ENCODE peak calls at places on chromosomes 7 and 10, in nine cellular contexts. One of them, this sample, is unnamed.

GRCh38 chr7:151167197-151167911 is at the start of gene GBX1:
- DNase-seq in astrocyte: peak; percentile 7
- DNase-seq in stomach: peak; percentile 20
- DNase-seq in T1000: no peak
- DNase-seq in ascending aorta: no peak
- DNase-seq in activated CD8-positive, alpha-beta memory T cell treated with anti-CD3 and anti-CD28 coated beads, Interleukin-2, amount 50 U/mL, for 48 hours: peak; percentile 56
- DNase-seq in germinal center: peak; percentile 37
- DNase-seq in stimulated activated CD4-positive, alpha-beta T cell treated with anti-CD3 and anti-CD28 coated beads, Interleukin-2, amount 100 ng/mL, for 48 hours: no peak
- DNase-seq in stimulated activated CD8-positive, alpha-beta memory T cell treated with anti-CD3 and anti-CD28 coated beads, Interleukin-4, amount 100 ng/mL, for 24 hours: no peak
- DNase-seq in this sample: no peak

GRCh38 chr7:149154021-149154420 is 6.8 kb downstream of the ZNF398 start:
- DNase-seq in T1000: no peak
- DNase-seq in activated CD8-positive, alpha-beta memory T cell treated with anti-CD3 and anti-CD28 coated beads, Interleukin-2, amount 50 U/mL, for 48 hours: no peak
- DNase-seq in stimulated activated CD8-positive, alpha-beta memory T cell treated with anti-CD3 and anti-CD28 coated beads, Interleukin-4, amount 100 ng/mL, for 24 hours: no peak
- DNase-seq in ascending aorta: no peak
- DNase-seq in astrocyte: no peak
- DNase-seq in stimulated activated CD4-positive, alpha-beta T cell treated with anti-CD3 and anti-CD28 coated beads, Interleukin-2, amount 100 ng/mL, for 48 hours: no peak
- DNase-seq in stomach: no peak
- DNase-seq in germinal center: no peak
- DNase-seq in this sample: no peak

GRCh38 chr10:13382759-13383753 is 35.0 kb upstream of the SEPHS1 start:
- DNase-seq in germinal center: no peak
- DNase-seq in activated CD8-positive, alpha-beta memory T cell treated with anti-CD3 and anti-CD28 coated beads, Interleukin-2, amount 50 U/mL, for 48 hours: no peak
- DNase-seq in T1000: no peak
- DNase-seq in stomach: peak; percentile 82
- DNase-seq in ascending aorta: no peak
- DNase-seq in stimulated activated CD4-positive, alpha-beta T cell treated with anti-CD3 and anti-CD28 coated beads, Interleukin-2, amount 100 ng/mL, for 48 hours: no peak
- DNase-seq in astrocyte: no peak
- DNase-seq in stimulated activated CD8-positive, alpha-beta memory T cell treated with anti-CD3 and anti-CD28 coated beads, Interleukin-4, amount 100 ng/mL, for 24 hours: no peak
- DNase-seq in this sample: no peak

GRCh38 chr7:153381275-153382119 is 621.9 kb downstream of the ACTR3B start:
- DNase-seq in germinal center: no peak
- DNase-seq in activated CD8-positive, alpha-beta memory T cell treated with anti-CD3 and anti-CD28 coated beads, Interleukin-2, amount 50 U/mL, for 48 hours: peak; percentile 57
- DNase-seq in T1000: no peak
- DNase-seq in stimulated activated CD8-positive, alpha-beta memory T cell treated with anti-CD3 and anti-CD28 coated beads, Interleukin-4, amount 100 ng/mL, for 24 hours: no peak
- DNase-seq in stimulated activated CD4-positive, alpha-beta T cell treated with anti-CD3 and anti-CD28 coated beads, Interleukin-2, amount 100 ng/mL, for 48 hours: peak; percentile 2
- DNase-seq in astrocyte: no peak
- DNase-seq in ascending aorta: no peak
- DNase-seq in stomach: peak; percentile 36
- DNase-seq in this sample: peak; percentile 54

GRCh38 chr10:107427021-107427420 is 262.5 kb upstream of the SORCS1 start:
- DNase-seq in ascending aorta: no peak
- DNase-seq in activated CD8-positive, alpha-beta memory T cell treated with anti-CD3 and anti-CD28 coated beads, Interleukin-2, amount 50 U/mL, for 48 hours: no peak
- DNase-seq in stimulated activated CD4-positive, alpha-beta T cell treated with anti-CD3 and anti-CD28 coated beads, Interleukin-2, amount 100 ng/mL, for 48 hours: no peak
- DNase-seq in stimulated activated CD8-positive, alpha-beta memory T cell treated with anti-CD3 and anti-CD28 coated beads, Interleukin-4, amount 100 ng/mL, for 24 hours: no peak
- DNase-seq in T1000: no peak
- DNase-seq in germinal center: no peak
- DNase-seq in stomach: no peak
- DNase-seq in astrocyte: no peak
- DNase-seq in this sample: no peak

GRCh38 chr10:125779403-125780327 is 4.0 kb upstream of the MMP21 start:
- DNase-seq in stimulated activated CD4-positive, alpha-beta T cell treated with anti-CD3 and anti-CD28 coated beads, Interleukin-2, amount 100 ng/mL, for 48 hours: no peak
- DNase-seq in germinal center: no peak
- DNase-seq in T1000: no peak
- DNase-seq in ascending aorta: no peak
- DNase-seq in astrocyte: no peak
- DNase-seq in stimulated activated CD8-positive, alpha-beta memory T cell treated with anti-CD3 and anti-CD28 coated beads, Interleukin-4, amount 100 ng/mL, for 24 hours: no peak
- DNase-seq in activated CD8-positive, alpha-beta memory T cell treated with anti-CD3 and anti-CD28 coated beads, Interleukin-2, amount 50 U/mL, for 48 hours: peak; percentile 32
- DNase-seq in stomach: no peak
- DNase-seq in this sample: no peak

GRCh38 chr10:83142074-83142563 is 997.2 kb upstream of the GHITM start:
- DNase-seq in stomach: no peak
- DNase-seq in stimulated activated CD4-positive, alpha-beta T cell treated with anti-CD3 and anti-CD28 coated beads, Interleukin-2, amount 100 ng/mL, for 48 hours: no peak
- DNase-seq in germinal center: no peak
- DNase-seq in astrocyte: no peak
- DNase-seq in T1000: no peak
- DNase-seq in ascending aorta: no peak
- DNase-seq in activated CD8-positive, alpha-beta memory T cell treated with anti-CD3 and anti-CD28 coated beads, Interleukin-2, amount 50 U/mL, for 48 hours: no peak
- DNase-seq in stimulated activated CD8-positive, alpha-beta memory T cell treated with anti-CD3 and anti-CD28 coated beads, Interleukin-4, amount 100 ng/mL, for 24 hours: no peak
- DNase-seq in this sample: no peak

GRCh38 chr10:117175901-117176534 is 21.3 kb upstream of the KCNK18 start:
- DNase-seq in stomach: peak; percentile 80
- DNase-seq in astrocyte: peak; percentile 35
- DNase-seq in stimulated activated CD8-positive, alpha-beta memory T cell treated with anti-CD3 and anti-CD28 coated beads, Interleukin-4, amount 100 ng/mL, for 24 hours: peak; percentile 62
- DNase-seq in germinal center: peak; percentile 70
- DNase-seq in T1000: peak; percentile 42
- DNase-seq in stimulated activated CD4-positive, alpha-beta T cell treated with anti-CD3 and anti-CD28 coated beads, Interleukin-2, amount 100 ng/mL, for 48 hours: peak; percentile 75
- DNase-seq in ascending aorta: no peak
- DNase-seq in activated CD8-positive, alpha-beta memory T cell treated with anti-CD3 and anti-CD28 coated beads, Interleukin-2, amount 50 U/mL, for 48 hours: peak; percentile 88
- DNase-seq in this sample: peak; percentile 74

GRCh38 chr7:134752006-134752760 is 27.3 kb upstream of the CALD1 start:
- DNase-seq in stomach: no peak
- DNase-seq in stimulated activated CD8-positive, alpha-beta memory T cell treated with anti-CD3 and anti-CD28 coated beads, Interleukin-4, amount 100 ng/mL, for 24 hours: no peak
- DNase-seq in stimulated activated CD4-positive, alpha-beta T cell treated with anti-CD3 and anti-CD28 coated beads, Interleukin-2, amount 100 ng/mL, for 48 hours: no peak
- DNase-seq in ascending aorta: no peak
- DNase-seq in germinal center: no peak
- DNase-seq in astrocyte: peak; percentile 64
- DNase-seq in T1000: no peak
- DNase-seq in activated CD8-positive, alpha-beta memory T cell treated with anti-CD3 and anti-CD28 coated beads, Interleukin-2, amount 50 U/mL, for 48 hours: no peak
- DNase-seq in this sample: no peak

GRCh38 chr7:151387161-151388006 is 22.5 kb downstream of the WDR86 start:
- DNase-seq in activated CD8-positive, alpha-beta memory T cell treated with anti-CD3 and anti-CD28 coated beads, Interleukin-2, amount 50 U/mL, for 48 hours: no peak
- DNase-seq in ascending aorta: no peak
- DNase-seq in astrocyte: no peak
- DNase-seq in stimulated activated CD8-positive, alpha-beta memory T cell treated with anti-CD3 and anti-CD28 coated beads, Interleukin-4, amount 100 ng/mL, for 24 hours: no peak
- DNase-seq in T1000: no peak
- DNase-seq in germinal center: no peak
- DNase-seq in stomach: no peak
- DNase-seq in stimulated activated CD4-positive, alpha-beta T cell treated with anti-CD3 and anti-CD28 coated beads, Interleukin-2, amount 100 ng/mL, for 48 hours: no peak
- DNase-seq in this sample: no peak

GRCh38 chr7:152464312-152465117 is 28.7 kb upstream of the KMT2C start:
- DNase-seq in T1000: peak; percentile 77
- DNase-seq in germinal center: peak; percentile 79
- DNase-seq in stimulated activated CD8-positive, alpha-beta memory T cell treated with anti-CD3 and anti-CD28 coated beads, Interleukin-4, amount 100 ng/mL, for 24 hours: peak; percentile 66
- DNase-seq in activated CD8-positive, alpha-beta memory T cell treated with anti-CD3 and anti-CD28 coated beads, Interleukin-2, amount 50 U/mL, for 48 hours: peak; percentile 90
- DNase-seq in ascending aorta: no peak
- DNase-seq in stomach: peak; percentile 76
- DNase-seq in stimulated activated CD4-positive, alpha-beta T cell treated with anti-CD3 and anti-CD28 coated beads, Interleukin-2, amount 100 ng/mL, for 48 hours: peak; percentile 73
- DNase-seq in astrocyte: peak; percentile 69
- DNase-seq in this sample: peak; percentile 82

GRCh38 chr7:46393142-46393541 is 472.1 kb upstream of the IGFBP3 start:
- DNase-seq in activated CD8-positive, alpha-beta memory T cell treated with anti-CD3 and anti-CD28 coated beads, Interleukin-2, amount 50 U/mL, for 48 hours: no peak
- DNase-seq in stimulated activated CD4-positive, alpha-beta T cell treated with anti-CD3 and anti-CD28 coated beads, Interleukin-2, amount 100 ng/mL, for 48 hours: no peak
- DNase-seq in germinal center: no peak
- DNase-seq in stimulated activated CD8-positive, alpha-beta memory T cell treated with anti-CD3 and anti-CD28 coated beads, Interleukin-4, amount 100 ng/mL, for 24 hours: no peak
- DNase-seq in astrocyte: no peak
- DNase-seq in ascending aorta: no peak
- DNase-seq in stomach: no peak
- DNase-seq in T1000: no peak
- DNase-seq in this sample: no peak

GRCh38 chr10:117272195-117273076 is 31.5 kb downstream of the SLC18A2 start:
- DNase-seq in ascending aorta: no peak
- DNase-seq in stimulated activated CD8-positive, alpha-beta memory T cell treated with anti-CD3 and anti-CD28 coated beads, Interleukin-4, amount 100 ng/mL, for 24 hours: no peak
- DNase-seq in germinal center: no peak
- DNase-seq in stomach: no peak
- DNase-seq in astrocyte: no peak
- DNase-seq in stimulated activated CD4-positive, alpha-beta T cell treated with anti-CD3 and anti-CD28 coated beads, Interleukin-2, amount 100 ng/mL, for 48 hours: no peak
- DNase-seq in T1000: no peak
- DNase-seq in activated CD8-positive, alpha-beta memory T cell treated with anti-CD3 and anti-CD28 coated beads, Interleukin-2, amount 50 U/mL, for 48 hours: no peak
- DNase-seq in this sample: peak; percentile 55

GRCh38 chr10:3471927-3472704 is 299.5 kb upstream of the PITRM1 start:
- DNase-seq in stomach: no peak
- DNase-seq in germinal center: no peak
- DNase-seq in astrocyte: peak; percentile 75
- DNase-seq in T1000: no peak
- DNase-seq in ascending aorta: no peak
- DNase-seq in activated CD8-positive, alpha-beta memory T cell treated with anti-CD3 and anti-CD28 coated beads, Interleukin-2, amount 50 U/mL, for 48 hours: no peak
- DNase-seq in stimulated activated CD4-positive, alpha-beta T cell treated with anti-CD3 and anti-CD28 coated beads, Interleukin-2, amount 100 ng/mL, for 48 hours: no peak
- DNase-seq in stimulated activated CD8-positive, alpha-beta memory T cell treated with anti-CD3 and anti-CD28 coated beads, Interleukin-4, amount 100 ng/mL, for 24 hours: no peak
- DNase-seq in this sample: no peak

GRCh38 chr7:43240565-43240964 is 128.1 kb downstream of the HECW1 start:
- DNase-seq in stimulated activated CD8-positive, alpha-beta memory T cell treated with anti-CD3 and anti-CD28 coated beads, Interleukin-4, amount 100 ng/mL, for 24 hours: no peak
- DNase-seq in germinal center: no peak
- DNase-seq in T1000: no peak
- DNase-seq in ascending aorta: no peak
- DNase-seq in activated CD8-positive, alpha-beta memory T cell treated with anti-CD3 and anti-CD28 coated beads, Interleukin-2, amount 50 U/mL, for 48 hours: no peak
- DNase-seq in astrocyte: no peak
- DNase-seq in stimulated activated CD4-positive, alpha-beta T cell treated with anti-CD3 and anti-CD28 coated beads, Interleukin-2, amount 100 ng/mL, for 48 hours: no peak
- DNase-seq in stomach: no peak
- DNase-seq in this sample: no peak